ENCODE peak calls at places on chromosomes 4 and X, in seven cellular contexts. Q, O, C, B, K, Z and L are unnamed samples.

GRCh38 chr4:123200417-123200945 is 196.1 kb upstream of the SPRY1 start:
- DNase-seq in K (no peak), Q (no peak), Z (no peak), C (no peak), B (no peak), O (no peak), L (no peak)

GRCh38 chrX:33205321-33205720 is 6.0 kb downstream of the DMD start:
- DNase-seq in C (no peak), Q (no peak), Z (no peak), K (no peak), O (no peak), B (no peak), L (no peak)

GRCh38 chrX:14032383-14032782 is 2.7 kb upstream of the GEMIN8 start:
- DNase-seq in O (peak), Z (peak), C (peak), B (peak), Q (no peak), K (no peak), L (peak)

GRCh38 chr4:169024762-169025161 is 14.7 kb upstream of the CBR4 start:
- DNase-seq in Z (no peak), Q (no peak), O (no peak), B (peak), K (no peak), C (no peak), L (peak)

GRCh38 chr4:151314509-151314908 is 10.9 kb downstream of the SH3D19 start:
- DNase-seq in K (no peak), Z (no peak), O (no peak), C (no peak), B (no peak), Q (no peak), L (no peak)

GRCh38 chr4:121307441-121308327 is 73.1 kb downstream of the QRFPR start:
- DNase-seq in C (no peak), Q (peak), Z (no peak), K (no peak), O (peak), B (peak), L (peak)

GRCh38 chr4:52750819-52751348 is 341 bp downstream of the ERVMER34-1 start:
- DNase-seq in Q (no peak), C (no peak), K (no peak), B (peak), O (peak), Z (no peak), L (peak)

GRCh38 chrX:56943264-56943663 is 52.1 kb downstream of the SPIN3 start:
- DNase-seq in C (no peak), Z (no peak), K (no peak), B (no peak), Q (no peak), O (no peak), L (no peak)

GRCh38 chrX:69221239-69222102 is 56.2 kb upstream of the PJA1 start:
- DNase-seq in C (no peak), B (no peak), K (peak), O (no peak), Q (no peak), Z (no peak), L (no peak)

GRCh38 chr4:23097251-23097650 is 404.5 kb downstream of the GBA3 start:
- DNase-seq in C (no peak), Q (no peak), B (peak), Z (no peak), K (no peak), O (no peak), L (peak)

GRCh38 chr4:165335163-165335703 is 7.8 kb downstream of the MSMO1 start:
- DNase-seq in O (no peak), C (no peak), Q (no peak), Z (no peak), K (no peak), B (no peak), L (no peak)

GRCh38 chr4:74400395-74400794 is 35.5 kb downstream of the EREG start:
- DNase-seq in O (no peak), Q (no peak), C (no peak), K (no peak), Z (no peak), B (no peak), L (no peak)